ENCODE peak calls at places on chromosome 6, in four cellular contexts. J is dorsolateral prefrontal cortex, Y is esophagus squamous epithelium, I is tibial artery. F is an unnamed sample. For H3K27me3, the result is how much of the 10 kb centered on the place peaks cover.

GRCh38 chr6:167470101-167470835 is 145.4 kb downstream of the TTLL2 start:
- DNase-seq in I (no peak), Y (no peak), J (no peak), F (no peak)

GRCh38 chr6:12621766-12622165 is 94.8 kb upstream of the PHACTR1 start:
- DNase-seq in J (no peak), I (no peak), Y (no peak), F (no peak)

GRCh38 chr6:20933057-20933792 is 399.0 kb downstream of the CDKAL1 start:
- DNase-seq in J (no peak), Y (no peak), I (no peak), F (no peak)

GRCh38 chr6:56608332-56608731 is 34.4 kb downstream of the DST start:
- DNase-seq in Y (no peak), J (no peak), I (no peak), F (no peak)

GRCh38 chr6:86856937-86857563 is 80.3 kb upstream of the HTR1E start:
- DNase-seq in I (no peak), Y (no peak), J (no peak), F (no peak)

GRCh38 chr6:154509421-154510143 is 903 bp downstream of the CNKSR3 start:
- DNase-seq in Y (no peak), I (peak), J (peak), F (no peak)

GRCh38 chr6:128252293-128253176 is 267.9 kb downstream of the PTPRK start:
- DNase-seq in I (no peak), Y (no peak), J (no peak), F (no peak)

GRCh38 chr6:71642793-71643192 is 243.6 kb upstream of the RIMS1 start:
- DNase-seq in I (no peak), J (no peak), Y (no peak), F (no peak)

GRCh38 chr6:140462495-140463311 is 1088.3 kb upstream of the CITED2 start:
- DNase-seq in J (no peak), I (no peak), Y (no peak), F (no peak)

GRCh38 chr6:11366934-11367637 is 134.6 kb upstream of the NEDD9 start:
- DNase-seq in J (no peak), I (no peak), Y (no peak), F (no peak)

GRCh38 chr6:14578994-14579393 is 461.4 kb downstream of the CD83 start:
- DNase-seq in Y (no peak), J (no peak), I (no peak), F (no peak)

GRCh38 chr6:116309001-116309400 is 29.3 kb upstream of the TSPYL1 start:
- DNase-seq in I (no peak), J (no peak), Y (no peak), F (no peak)

GRCh38 chr6:13593720-13594119 is 19.3 kb downstream of the SIRT5 start:
- DNase-seq in Y (no peak), I (no peak), J (no peak), F (no peak)

GRCh38 chr6:67591910-67592309 is 1043.2 kb upstream of the ADGRB3 start:
- DNase-seq in J (no peak), Y (no peak), I (no peak), F (no peak)

GRCh38 chr6:13742961-13743735 is 31.5 kb upstream of the RANBP9 start:
- DNase-seq in Y (no peak), I (no peak), J (no peak), F (no peak)

GRCh38 chr6:124854338-124854922 is 107.8 kb upstream of the RNF217 start:
- DNase-seq in Y (no peak), J (no peak), I (no peak), F (no peak)

GRCh38 chr6:148771212-148771601 is 24.4 kb downstream of the UST start:
- DNase-seq in Y (no peak), I (no peak), J (no peak), F (no peak)

GRCh38 chr6:36840471-36841461 is 1.5 kb upstream of the CPNE5 start:
- DNase-seq in J (peak), I (no peak), Y (no peak), F (no peak)

GRCh38 chr6:167975449-167975848 is 22.0 kb upstream of the KIF25 start:
- DNase-seq in I (no peak), J (no peak), Y (no peak), F (no peak)

GRCh38 chr6:165441176-165441575 is 131.8 kb upstream of the C6orf118 start:
- DNase-seq in I (no peak), J (no peak), Y (no peak), F (no peak)

GRCh38 chr6:47690791-47691190 is 7.6 kb upstream of the ADGRF4 start:
- DNase-seq in I (no peak), Y (no peak), J (no peak), F (no peak)

GRCh38 chr6:31956796-31957195 is 2.0 kb downstream of the NELFE start:
- DNase-seq in Y (no peak), J (no peak), I (no peak), F (no peak)

GRCh38 chr6:134299236-134299635 is 18.7 kb downstream of the SGK1 start:
- DNase-seq in J (no peak), Y (no peak), I (no peak), F (no peak)

GRCh38 chr6:36120979-36121706 is 9.2 kb upstream of the MAPK13 start:
- DNase-seq in J (no peak), Y (no peak), I (peak), F (no peak)

GRCh38 chr6:7891098-7891872 is 19.3 kb downstream of the TXNDC5 start:
- DNase-seq in I (no peak), J (no peak), Y (no peak), F (no peak)

GRCh38 chr6:109477725-109478124 is 5.3 kb downstream of the ZBTB24 start:
- DNase-seq in I (no peak), Y (no peak), J (no peak), F (no peak)

GRCh38 chr6:25899580-25900408 is 25.8 kb upstream of the SLC17A3 start:
- DNase-seq in I (no peak), J (no peak), Y (no peak), F (no peak)

GRCh38 chr6:109008061-109008460 is 86.6 kb downstream of the SESN1 start:
- DNase-seq in J (no peak), I (no peak), Y (no peak), F (no peak)

GRCh38 chr6:43917878-43918382 is 147.9 kb downstream of the VEGFA start:
- DNase-seq in I (no peak), J (no peak), Y (no peak), F (no peak)

GRCh38 chr6:159777240-159777904 is 12.0 kb downstream of the TCP1 start:
- DNase-seq in J (no peak), Y (no peak), I (no peak), F (no peak)

GRCh38 chr6:142844065-142844755 is 100.8 kb downstream of the HIVEP2 start:
- DNase-seq in I (no peak), Y (no peak), J (no peak), F (no peak)

GRCh38 chr6:137823826-137824501 is 43.1 kb upstream of the TNFAIP3 start:
- DNase-seq in J (no peak), I (no peak), Y (no peak), F (no peak)

GRCh38 chr6:129705212-129705611 is 4.8 kb downstream of the ARHGAP18 start:
- DNase-seq in I (no peak), J (no peak), Y (no peak), F (no peak)

GRCh38 chr6:129700666-129701065 is 9.3 kb downstream of the ARHGAP18 start:
- DNase-seq in J (no peak), Y (no peak), I (no peak), F (no peak)

GRCh38 chr6:129704708-129705107 is 5.3 kb downstream of the ARHGAP18 start:
- DNase-seq in J (no peak), I (no peak), Y (no peak), F (no peak)

GRCh38 chr6:129699661-129700060 is 10.3 kb downstream of the ARHGAP18 start:
- DNase-seq in Y (no peak), I (no peak), J (no peak), F (no peak)

GRCh38 chr6:129701721-129702455 is 8.1 kb downstream of the ARHGAP18 start:
- DNase-seq in Y (no peak), I (no peak), J (no peak), F (no peak)
- H3K4me3 ChIP-seq in Y (no peak), I (no peak), J (no peak), F (no peak)

DNA sequence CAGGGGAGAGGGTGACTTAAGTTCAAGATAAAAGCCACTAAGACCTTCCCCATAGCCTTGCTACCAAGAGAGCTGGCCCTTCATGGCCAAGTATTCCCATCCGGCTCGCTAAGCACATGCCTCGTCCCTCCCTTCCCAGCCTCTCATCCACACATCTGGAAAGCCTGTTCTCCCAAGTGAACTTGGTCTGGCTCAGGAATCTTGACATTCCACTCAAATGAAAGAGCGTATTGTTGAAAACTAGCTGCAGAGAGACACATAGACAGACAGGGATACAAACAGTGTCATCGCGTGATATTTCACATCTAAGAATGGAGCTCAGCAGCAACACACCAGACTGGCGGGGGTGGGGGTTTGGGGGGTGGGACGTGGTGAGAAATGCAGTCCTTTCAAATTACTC is 182.8 kb upstream of the FOXQ1 start:
- DNase-seq in I (no peak), Y (no peak), J (no peak), F (no peak)
- H3K27me3 ChIP-seq in I (under half), Y (under half), J (under half), F (under half)

GRCh38 chr6:82441047-82441770 is 77.6 kb downstream of the TPBG start:
- DNase-seq in J (no peak), I (no peak), Y (no peak), F (no peak)
- H3K27ac ChIP-seq in J (no peak), I (no peak), Y (no peak), F (no peak)

DNA sequence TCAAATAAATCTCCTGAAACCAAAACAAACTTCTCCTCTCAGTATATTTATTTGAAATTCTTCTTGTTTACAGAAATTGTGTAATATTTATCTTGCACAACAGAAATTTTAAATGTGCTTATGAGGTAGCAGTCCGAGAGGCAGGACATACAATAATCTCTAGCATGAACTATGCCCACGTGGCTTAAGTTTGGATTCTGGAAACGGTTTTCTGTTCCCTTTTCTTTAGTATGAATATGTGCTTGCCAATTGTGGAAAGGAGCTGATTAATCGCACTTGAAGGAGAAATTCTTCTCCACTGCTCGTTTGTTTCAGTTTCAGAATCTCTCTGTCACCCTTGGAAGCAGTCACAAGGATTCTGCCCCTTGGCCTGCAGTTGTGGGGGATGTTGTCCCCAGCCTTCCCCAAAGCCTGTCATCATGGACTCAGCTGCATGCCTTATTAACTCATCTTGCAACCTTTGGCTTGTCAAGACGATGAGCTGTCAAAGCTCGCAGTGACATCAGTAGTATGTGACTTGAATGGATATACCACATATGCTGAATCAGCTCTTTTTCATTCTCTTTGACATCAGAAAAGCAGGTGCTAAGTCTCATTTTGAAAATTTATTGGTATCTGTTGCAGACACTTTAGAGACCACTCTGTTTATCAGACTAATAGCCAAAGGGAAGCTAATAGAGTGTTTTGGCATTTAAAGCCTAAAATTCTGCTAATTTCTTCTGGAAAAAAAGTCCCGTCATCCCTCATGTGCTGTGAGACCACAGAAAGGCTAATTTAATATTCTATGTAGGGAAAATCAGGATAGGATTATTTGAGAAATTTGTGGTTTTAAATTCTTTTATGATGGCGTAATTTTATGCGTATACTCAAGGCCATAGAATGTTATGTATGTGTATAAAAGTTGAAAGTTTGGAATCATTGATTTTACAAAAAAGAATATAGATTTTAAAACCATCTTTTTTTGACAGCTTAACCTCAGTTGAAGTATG is 186.8 kb downstream of the ARID1B start:
- DNase-seq in Y (no peak), J (no peak), I (no peak), F (no peak)
- H3K4me3 ChIP-seq in Y (peak), J (peak), I (peak), F (peak)

GRCh38 chr6:84409911-84410310 is 182.5 kb upstream of the CEP162 start:
- DNase-seq in J (no peak), I (no peak), Y (no peak), F (no peak)
- H3K27me3 ChIP-seq in J (under half), I (under half), Y (under half), F (under half)

DNA sequence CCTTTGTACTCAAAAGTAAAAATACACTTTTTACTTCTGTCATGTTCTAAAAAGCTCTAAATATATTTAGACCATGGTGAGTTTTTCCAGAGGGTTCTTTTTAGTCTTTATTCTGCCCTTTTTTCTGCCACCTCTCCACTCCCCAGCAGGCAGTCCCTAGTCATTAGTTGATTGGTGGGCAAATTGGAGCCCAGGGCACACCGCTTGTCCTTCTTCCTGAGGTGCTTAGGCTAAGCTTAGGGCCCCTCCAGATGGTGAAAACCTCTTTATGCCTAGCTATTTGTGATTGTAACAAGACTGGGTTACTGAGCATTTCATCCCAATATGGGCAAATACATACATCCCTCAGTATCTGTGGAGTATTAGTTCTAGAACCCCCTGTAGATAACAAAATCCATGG is 6.2 kb downstream of the TREML1 start:
- DNase-seq in I (no peak), Y (no peak), J (no peak), F (no peak)
- H3K27ac ChIP-seq in I (no peak), Y (no peak), J (no peak), F (no peak)

DNA sequence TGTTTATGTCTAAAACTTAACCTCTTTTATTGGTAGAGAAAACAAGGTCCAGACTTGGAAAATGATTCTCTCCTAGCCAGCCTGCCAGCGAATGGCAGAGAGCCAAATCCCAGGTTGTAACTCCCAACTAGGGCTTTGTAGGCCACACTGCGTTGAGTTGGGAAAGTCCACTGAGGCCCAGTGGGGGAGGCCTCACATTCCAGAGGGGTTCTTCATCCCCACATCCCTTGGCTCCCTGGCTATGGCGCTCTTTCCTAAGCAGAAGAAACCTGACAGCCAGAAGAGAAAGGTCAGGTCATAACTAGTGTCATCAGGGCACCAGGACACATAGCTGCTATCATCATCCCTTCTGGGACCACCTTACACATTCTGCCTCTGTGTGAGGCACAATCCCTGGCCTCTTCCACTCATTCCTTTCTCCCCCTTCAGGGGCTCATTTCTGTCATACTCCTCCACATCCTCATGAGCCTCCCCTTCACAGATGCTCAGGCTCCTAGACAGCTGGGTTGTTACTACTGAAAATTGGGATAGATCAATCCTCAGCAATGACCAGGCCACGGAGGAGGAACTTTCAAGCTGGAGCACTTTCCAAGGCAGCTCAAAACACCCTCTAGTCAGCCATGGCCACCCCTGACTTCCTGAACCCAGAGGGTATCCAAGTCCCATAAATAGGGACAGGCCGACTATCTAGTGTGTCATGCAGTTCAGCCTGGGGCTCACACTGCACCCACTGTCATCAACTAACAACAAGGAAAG is 48.6 kb downstream of the TCP11 start:
- DNase-seq in I (no peak), Y (no peak), J (no peak), F (no peak)
- H3K4me3 ChIP-seq in I (no peak), Y (no peak), J (no peak), F (no peak)

F was measured in thoracic aorta.